ENCODE peak calls at places on chromosomes 4 and X, in eight cellular contexts. C is upper lobe of left lung; I is T-cell; X is amygdala; E is activated CD4-positive, CD25-positive, alpha-beta regulatory T cell treated with anti-CD3 and anti-CD28 coated beads, Interleukin-2, amount 50 U/mL, for 72 hours; B is naive thymus-derived CD8-positive, alpha-beta T cell; M is stimulated activated CD4-positive, alpha-beta T cell treated with anti-CD3 and anti-CD28 coated beads, Interleukin-12 subunit alpha, Interleukin-12 subunit beta, amount 100 ng/mL, for 48 hours; F is left colon. O is an unnamed sample.

GRCh38 chr4:174005422-174005821 is 278.0 kb downstream of the FBXO8 start:
- DNase-seq in B (no peak), F (no peak), M (no peak), E (no peak), C (no peak), X (no peak), I (no peak), O (no peak)

GRCh38 chr4:107619065-107619464 is 101.0 kb downstream of the PAPSS1 start:
- DNase-seq in F (no peak), E (no peak), I (no peak), X (no peak), C (no peak), M (no peak), B (no peak), O (no peak)

GRCh38 chr4:145619639-145619996 is 433 bp downstream of the MMAA start:
- DNase-seq in I (peak), F (peak), B (peak), X (no peak), M (peak), C (peak), E (no peak), O (peak)

GRCh38 chrX:118961866-118962560 is 12.4 kb upstream of the LONRF3 start:
- DNase-seq in F (no peak), X (no peak), B (no peak), E (no peak), M (no peak), C (no peak), I (no peak), O (no peak)

GRCh38 chrX:95629737-95630136 is 1054.9 kb upstream of the DIAPH2 start:
- DNase-seq in M (no peak), C (no peak), B (no peak), F (no peak), I (no peak), E (no peak), X (no peak), O (no peak)

GRCh38 chrX:54248309-54248708 is 65.3 kb upstream of the FAM120C start:
- DNase-seq in X (no peak), C (no peak), I (no peak), E (no peak), B (no peak), F (no peak), M (no peak), O (no peak)

GRCh38 chrX:12223650-12224049 is 85.4 kb downstream of the FRMPD4 start:
- DNase-seq in E (no peak), B (no peak), F (no peak), M (no peak), I (no peak), C (no peak), X (no peak), O (no peak)

GRCh38 chr4:5973033-5973432 is 45.2 kb downstream of the C4orf50 start:
- DNase-seq in C (no peak), F (no peak), B (no peak), E (no peak), I (no peak), X (no peak), M (no peak), O (no peak)

GRCh38 chr4:129344058-129344457 is 248.1 kb downstream of the C4orf33 start:
- DNase-seq in I (no peak), C (peak), X (no peak), E (no peak), F (peak), B (no peak), M (no peak), O (no peak)

GRCh38 chr4:5137226-5137625 is 85.9 kb downstream of the STK32B start:
- DNase-seq in M (no peak), X (no peak), F (no peak), C (no peak), E (no peak), B (no peak), I (no peak), O (no peak)

GRCh38 chrX:12949205-12949926 is 25.5 kb upstream of the TMSB4X start:
- DNase-seq in B (no peak), F (no peak), E (no peak), X (no peak), C (no peak), I (no peak), M (no peak), O (no peak)

GRCh38 chr4:162010362-162010761 is 153.4 kb downstream of the FSTL5 start:
- DNase-seq in B (no peak), F (no peak), I (no peak), X (no peak), E (no peak), C (no peak), M (no peak), O (no peak)

GRCh38 chrX:13938053-13938765 is 91.5 kb downstream of the GEMIN8 start:
- DNase-seq in E (no peak), B (no peak), X (no peak), F (peak), I (no peak), M (no peak), C (peak), O (no peak)

GRCh38 chr4:79404666-79405065 is 3.4 kb downstream of the GK2 start:
- DNase-seq in F (no peak), C (no peak), B (no peak), M (no peak), X (no peak), E (no peak), I (no peak), O (no peak)

GRCh38 chr4:153931804-153932203 is 142.9 kb upstream of the SFRP2 start:
- DNase-seq in M (no peak), F (no peak), X (no peak), B (no peak), I (no peak), C (no peak), E (no peak), O (no peak)

GRCh38 chr4:113355550-113356371 is 306.3 kb downstream of the ANK2 start:
- DNase-seq in C (peak), I (peak), E (peak), F (no peak), X (no peak), M (peak), B (peak), O (peak)

GRCh38 chr4:183563874-183564273 is 59.0 kb downstream of the ING2 start:
- DNase-seq in B (no peak), E (no peak), F (no peak), I (no peak), X (peak), M (peak), C (peak), O (no peak)

GRCh38 chr4:141102367-141102766 is 30.9 kb downstream of the RNF150 start:
- DNase-seq in B (no peak), M (no peak), F (no peak), I (no peak), C (no peak), X (no peak), E (no peak), O (no peak)

GRCh38 chr4:6618386-6619115 is 21.9 kb upstream of the MRFAP1 start:
- DNase-seq in I (no peak), C (no peak), B (no peak), M (no peak), E (no peak), F (no peak), X (no peak), O (no peak)

GRCh38 chr4:185911556-185912064 is 99.6 kb upstream of the SORBS2 start:
- DNase-seq in B (no peak), E (no peak), F (no peak), C (no peak), I (no peak), M (no peak), X (no peak), O (no peak)